ENCODE peak calls at places on chromosomes 12 and 14, in eight cellular contexts. One of them, this sample, is unnamed.

GRCh38 chr14:104568620-104569019 is 10.9 kb upstream of the C14orf180 start:
- DNase-seq in ACHN: no peak
- DNase-seq in stimulated activated naive B cell treated with anti-CD40 and anti-IgM and Interleukin-4, amounts not matched to agents 10 μg/mL and 1 μg/mL and 100 μg/mL, for 72 hours: no peak
- DNase-seq in stimulated activated CD4-positive, alpha-beta T cell treated with anti-CD3 and anti-CD28 coated beads, Interleukin-15, amount 100 ng/mL, for 1 hour: no peak
- DNase-seq in Calu3: no peak
- DNase-seq in suprapubic skin: no peak
- DNase-seq in thyroid gland: no peak
- DNase-seq in endothelial cell: no peak
- DNase-seq in this sample: no peak

GRCh38 chr12:76563061-76563460 is 3.5 kb upstream of the OSBPL8 start:
- DNase-seq in ACHN: no peak
- DNase-seq in stimulated activated naive B cell treated with anti-CD40 and anti-IgM and Interleukin-4, amounts not matched to agents 10 μg/mL and 1 μg/mL and 100 μg/mL, for 72 hours: no peak
- DNase-seq in stimulated activated CD4-positive, alpha-beta T cell treated with anti-CD3 and anti-CD28 coated beads, Interleukin-15, amount 100 ng/mL, for 1 hour: no peak
- DNase-seq in Calu3: no peak
- DNase-seq in suprapubic skin: no peak
- DNase-seq in thyroid gland: no peak
- DNase-seq in endothelial cell: no peak
- DNase-seq in this sample: no peak

GRCh38 chr12:55824726-55825125 is 4.7 kb downstream of the DNAJC14 start:
- DNase-seq in ACHN: no peak
- DNase-seq in stimulated activated naive B cell treated with anti-CD40 and anti-IgM and Interleukin-4, amounts not matched to agents 10 μg/mL and 1 μg/mL and 100 μg/mL, for 72 hours: no peak
- DNase-seq in stimulated activated CD4-positive, alpha-beta T cell treated with anti-CD3 and anti-CD28 coated beads, Interleukin-15, amount 100 ng/mL, for 1 hour: no peak
- DNase-seq in Calu3: no peak
- DNase-seq in suprapubic skin: peak; percentile 26
- DNase-seq in thyroid gland: no peak
- DNase-seq in endothelial cell: no peak
- DNase-seq in this sample: no peak

GRCh38 chr12:118925407-118926202 is 55.7 kb upstream of the SRRM4 start:
- DNase-seq in ACHN: no peak
- DNase-seq in stimulated activated naive B cell treated with anti-CD40 and anti-IgM and Interleukin-4, amounts not matched to agents 10 μg/mL and 1 μg/mL and 100 μg/mL, for 72 hours: no peak
- DNase-seq in stimulated activated CD4-positive, alpha-beta T cell treated with anti-CD3 and anti-CD28 coated beads, Interleukin-15, amount 100 ng/mL, for 1 hour: no peak
- DNase-seq in Calu3: no peak
- DNase-seq in suprapubic skin: no peak
- DNase-seq in thyroid gland: no peak
- DNase-seq in endothelial cell: no peak
- DNase-seq in this sample: no peak

GRCh38 chr14:72892103-72892878 is 1.6 kb downstream of the DPF3 start:
- DNase-seq in ACHN: peak; percentile 42
- DNase-seq in stimulated activated naive B cell treated with anti-CD40 and anti-IgM and Interleukin-4, amounts not matched to agents 10 μg/mL and 1 μg/mL and 100 μg/mL, for 72 hours: no peak
- DNase-seq in stimulated activated CD4-positive, alpha-beta T cell treated with anti-CD3 and anti-CD28 coated beads, Interleukin-15, amount 100 ng/mL, for 1 hour: peak; percentile 8
- DNase-seq in Calu3: peak; percentile 27
- DNase-seq in suprapubic skin: no peak
- DNase-seq in thyroid gland: no peak
- DNase-seq in endothelial cell: peak; percentile 46
- DNase-seq in this sample: no peak

GRCh38 chr12:64674367-64674922 is 64.2 kb downstream of the RASSF3 start:
- DNase-seq in ACHN: no peak
- DNase-seq in stimulated activated naive B cell treated with anti-CD40 and anti-IgM and Interleukin-4, amounts not matched to agents 10 μg/mL and 1 μg/mL and 100 μg/mL, for 72 hours: no peak
- DNase-seq in stimulated activated CD4-positive, alpha-beta T cell treated with anti-CD3 and anti-CD28 coated beads, Interleukin-15, amount 100 ng/mL, for 1 hour: no peak
- DNase-seq in Calu3: no peak
- DNase-seq in suprapubic skin: no peak
- DNase-seq in thyroid gland: no peak
- DNase-seq in endothelial cell: no peak
- DNase-seq in this sample: no peak

GRCh38 chr12:132787877-132788276 is 26.2 kb upstream of the ANKLE2 start:
- DNase-seq in ACHN: no peak
- DNase-seq in stimulated activated naive B cell treated with anti-CD40 and anti-IgM and Interleukin-4, amounts not matched to agents 10 μg/mL and 1 μg/mL and 100 μg/mL, for 72 hours: no peak
- DNase-seq in stimulated activated CD4-positive, alpha-beta T cell treated with anti-CD3 and anti-CD28 coated beads, Interleukin-15, amount 100 ng/mL, for 1 hour: no peak
- DNase-seq in Calu3: no peak
- DNase-seq in suprapubic skin: no peak
- DNase-seq in thyroid gland: no peak
- DNase-seq in endothelial cell: no peak
- DNase-seq in this sample: no peak

GRCh38 chr12:50074936-50075807 is 10.0 kb upstream of the SMARCD1 start:
- DNase-seq in ACHN: peak; percentile 89
- DNase-seq in stimulated activated naive B cell treated with anti-CD40 and anti-IgM and Interleukin-4, amounts not matched to agents 10 μg/mL and 1 μg/mL and 100 μg/mL, for 72 hours: peak; percentile 69
- DNase-seq in stimulated activated CD4-positive, alpha-beta T cell treated with anti-CD3 and anti-CD28 coated beads, Interleukin-15, amount 100 ng/mL, for 1 hour: peak; percentile 74
- DNase-seq in Calu3: peak; percentile 85
- DNase-seq in suprapubic skin: peak; percentile 88
- DNase-seq in thyroid gland: peak; percentile 86
- DNase-seq in endothelial cell: peak; percentile 92
- DNase-seq in this sample: peak; percentile 85

GRCh38 chr12:52217223-52217622 is 15.8 kb upstream of the KRT7 start:
- DNase-seq in ACHN: peak; percentile 34
- DNase-seq in stimulated activated naive B cell treated with anti-CD40 and anti-IgM and Interleukin-4, amounts not matched to agents 10 μg/mL and 1 μg/mL and 100 μg/mL, for 72 hours: no peak
- DNase-seq in stimulated activated CD4-positive, alpha-beta T cell treated with anti-CD3 and anti-CD28 coated beads, Interleukin-15, amount 100 ng/mL, for 1 hour: no peak
- DNase-seq in Calu3: peak; percentile 89
- DNase-seq in suprapubic skin: no peak
- DNase-seq in thyroid gland: peak; percentile 100
- DNase-seq in endothelial cell: no peak
- DNase-seq in this sample: no peak

GRCh38 chr14:37585971-37586759 is 8.9 kb downstream of the FOXA1 start:
- DNase-seq in ACHN: no peak
- DNase-seq in stimulated activated naive B cell treated with anti-CD40 and anti-IgM and Interleukin-4, amounts not matched to agents 10 μg/mL and 1 μg/mL and 100 μg/mL, for 72 hours: no peak
- DNase-seq in stimulated activated CD4-positive, alpha-beta T cell treated with anti-CD3 and anti-CD28 coated beads, Interleukin-15, amount 100 ng/mL, for 1 hour: no peak
- DNase-seq in Calu3: no peak
- DNase-seq in suprapubic skin: no peak
- DNase-seq in thyroid gland: no peak
- DNase-seq in endothelial cell: no peak
- DNase-seq in this sample: no peak

GRCh38 chr12:2689879-2690278 is 104.9 kb upstream of the FKBP4 start:
- DNase-seq in ACHN: no peak
- DNase-seq in stimulated activated naive B cell treated with anti-CD40 and anti-IgM and Interleukin-4, amounts not matched to agents 10 μg/mL and 1 μg/mL and 100 μg/mL, for 72 hours: no peak
- DNase-seq in stimulated activated CD4-positive, alpha-beta T cell treated with anti-CD3 and anti-CD28 coated beads, Interleukin-15, amount 100 ng/mL, for 1 hour: no peak
- DNase-seq in Calu3: no peak
- DNase-seq in suprapubic skin: no peak
- DNase-seq in thyroid gland: no peak
- DNase-seq in endothelial cell: no peak
- DNase-seq in this sample: no peak

GRCh38 chr12:80213246-80213645 is 113.9 kb downstream of the OTOGL start:
- DNase-seq in ACHN: no peak
- DNase-seq in stimulated activated naive B cell treated with anti-CD40 and anti-IgM and Interleukin-4, amounts not matched to agents 10 μg/mL and 1 μg/mL and 100 μg/mL, for 72 hours: no peak
- DNase-seq in stimulated activated CD4-positive, alpha-beta T cell treated with anti-CD3 and anti-CD28 coated beads, Interleukin-15, amount 100 ng/mL, for 1 hour: no peak
- DNase-seq in Calu3: no peak
- DNase-seq in suprapubic skin: no peak
- DNase-seq in thyroid gland: no peak
- DNase-seq in endothelial cell: no peak
- DNase-seq in this sample: no peak